ENCODE peak calls at places on chromosome 7, in five cellular contexts. Z, B, U, V and Q are unnamed samples.

GRCh38 chr7:153354071-153354470 is 594.5 kb downstream of the ACTR3B start:
- DNase-seq in Z (no peak), V (no peak), B (no peak), U (no peak), Q (no peak)

GRCh38 chr7:121343302-121343701 is 14.5 kb downstream of the WNT16 start:
- DNase-seq in V (no peak), B (no peak), Z (no peak), U (no peak), Q (no peak)

GRCh38 chr7:44713680-44714335 is 34.8 kb upstream of the ZMIZ2 start:
- DNase-seq in B (no peak), V (no peak), U (no peak), Z (no peak), Q (no peak)

GRCh38 chr7:108603922-108604684 is 34.4 kb downstream of the DNAJB9 start:
- DNase-seq in U (no peak), B (peak), Z (no peak), V (no peak), Q (no peak)

GRCh38 chr7:2038876-2039728 is 193.6 kb downstream of the MAD1L1 start:
- DNase-seq in U (peak), Z (peak), V (no peak), B (peak), Q (no peak)

GRCh38 chr7:117323877-117324699 is 1.2 kb upstream of the WNT2 start:
- DNase-seq in B (peak), V (no peak), U (peak), Z (peak), Q (peak)

GRCh38 chr7:78996013-78996412 is 457.5 kb downstream of the MAGI2 start:
- DNase-seq in Z (no peak), V (no peak), B (no peak), U (no peak), Q (no peak)

GRCh38 chr7:80346704-80347103 is 165.2 kb downstream of the GNAT3 start:
- DNase-seq in V (no peak), B (peak), Z (no peak), U (peak), Q (no peak)

GRCh38 chr7:17031903-17032551 is 150.2 kb upstream of the AGR3 start:
- DNase-seq in B (peak), U (no peak), Z (no peak), V (no peak), Q (no peak)

GRCh38 chr7:127901895-127902703 is 129.1 kb downstream of the LRRC4 start:
- DNase-seq in U (no peak), B (no peak), V (no peak), Z (no peak), Q (no peak)

GRCh38 chr7:28389504-28390385 is 22.6 kb upstream of the CREB5 start:
- DNase-seq in B (peak), U (peak), Z (no peak), V (peak), Q (no peak)

GRCh38 chr7:124856299-124856888 is 73.2 kb downstream of the POT1 start:
- DNase-seq in U (peak), V (peak), Z (no peak), B (peak), Q (no peak)

GRCh38 chr7:108404509-108405435 is 51.5 kb downstream of the NRCAM start:
- DNase-seq in U (no peak), Z (no peak), V (no peak), B (peak), Q (no peak)

GRCh38 chr7:50556247-50556976 is 8.8 kb downstream of the DDC start:
- DNase-seq in B (peak), V (no peak), Z (no peak), U (peak), Q (no peak)

GRCh38 chr7:41189866-41190265 is 513.0 kb downstream of the INHBA start:
- DNase-seq in V (peak), U (peak), Z (no peak), B (peak), Q (no peak)

GRCh38 chr7:2116903-2117680 is 115.7 kb downstream of the MAD1L1 start:
- DNase-seq in Z (no peak), V (no peak), B (no peak), U (peak), Q (no peak)

GRCh38 chr7:25636871-25637283 is 408.6 kb upstream of the NPVF start:
- DNase-seq in B (no peak), Z (no peak), U (peak), V (no peak), Q (no peak)

GRCh38 chr7:46178685-46179084 is 257.6 kb upstream of the IGFBP3 start:
- DNase-seq in Z (no peak), U (no peak), B (peak), V (no peak), Q (no peak)

GRCh38 chr7:73869011-73869785 is 8.2 kb downstream of the TMEM270 start:
- DNase-seq in Z (no peak), B (no peak), V (no peak), U (no peak), Q (no peak)

GRCh38 chr7:66282594-66282935 is 77.4 kb downstream of the TPST1 start:
- DNase-seq in U (no peak), Z (no peak), V (no peak), B (no peak), Q (no peak)

GRCh38 chr7:48109848-48110663 is 21.0 kb downstream of the UPP1 start:
- DNase-seq in B (peak), Z (peak), U (peak), V (no peak), Q (peak)

GRCh38 chr7:876077-876971 is at the start of gene GET4:
- DNase-seq in U (peak), B (peak), Z (peak), V (peak), Q (peak)
- TF ChIP-seq CTCF in U (peak), B (no peak), Z (peak), V (peak), Q (peak)

DNA sequence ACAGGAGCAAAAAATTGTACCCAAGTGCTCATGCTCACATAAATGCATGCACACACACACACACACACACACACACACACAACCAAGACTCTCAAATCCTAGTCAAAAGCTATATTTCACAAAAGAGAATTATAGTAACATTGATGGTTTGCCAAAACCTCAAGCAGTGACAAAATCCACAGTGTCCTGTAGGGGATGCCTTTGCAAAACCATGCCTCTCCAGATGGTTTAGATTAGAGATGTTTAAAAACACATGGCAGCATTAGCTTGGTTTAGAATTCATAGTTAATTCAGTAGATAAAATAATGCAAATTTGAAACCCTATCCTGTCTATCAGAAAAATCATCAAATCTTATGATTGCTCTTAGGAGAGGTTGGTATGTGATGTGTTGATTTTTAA is 232.2 kb downstream of the DYNC1I1 start:
- DNase-seq in U (no peak), Z (no peak), V (peak), B (no peak), Q (no peak)
- TF ChIP-seq CTCF in U (no peak), Z (peak), V (peak), B (no peak), Q (no peak)

DNA sequence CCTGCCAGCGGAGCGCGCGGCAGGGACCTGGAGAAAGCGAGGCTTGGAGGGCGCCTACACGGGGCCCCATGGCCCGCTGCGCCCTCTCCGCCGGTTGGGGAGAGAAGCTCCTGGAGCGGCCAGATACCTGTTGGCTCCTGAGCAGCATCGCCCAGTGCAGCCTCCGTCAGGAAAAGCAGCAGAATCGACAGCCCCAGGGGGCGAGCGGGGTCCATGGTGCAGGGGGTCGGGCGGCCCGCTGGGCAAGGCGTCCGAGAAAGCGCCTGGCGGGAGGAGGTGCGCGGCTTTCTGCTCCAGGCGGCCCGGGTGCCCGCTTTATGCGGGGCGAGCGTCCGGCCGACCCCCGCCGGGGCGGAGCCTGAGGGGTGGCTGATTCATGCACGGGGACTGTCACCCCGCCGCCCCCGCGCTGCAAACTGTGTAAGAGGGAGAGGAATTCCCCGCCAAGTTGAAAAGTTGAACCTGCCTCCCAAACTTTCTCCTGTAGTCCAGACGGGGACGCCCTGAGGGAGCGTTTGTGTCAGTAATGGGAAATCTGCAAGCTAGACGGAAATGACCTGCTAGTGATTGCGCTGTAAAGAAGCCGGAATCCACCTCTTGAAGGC is at the start of gene TFPI2:
- DNase-seq in V (no peak), B (peak), U (peak), Z (peak), Q (peak)
- TF ChIP-seq CTCF in V (peak), B (no peak), U (peak), Z (no peak), Q (no peak)

GRCh38 chr7:3670898-3671297 is 369.8 kb downstream of the SDK1 start:
- DNase-seq in Z (no peak), B (no peak), V (no peak), U (no peak), Q (no peak)

GRCh38 chr7:3678411-3678810 is 377.4 kb downstream of the SDK1 start:
- DNase-seq in U (no peak), V (no peak), Z (no peak), B (no peak), Q (no peak)

GRCh38 chr7:3668743-3669142 is 367.7 kb downstream of the SDK1 start:
- DNase-seq in B (no peak), V (no peak), U (no peak), Z (no peak), Q (no peak)

GRCh38 chr7:3673524-3673923 is 372.5 kb downstream of the SDK1 start:
- DNase-seq in Z (peak), V (no peak), B (peak), U (peak), Q (peak)
- TF ChIP-seq CTCF in Z (peak), V (peak), B (peak), U (peak), Q (peak)

GRCh38 chr7:85289279-85289678 is 102.4 kb upstream of the SEMA3D start:
- DNase-seq in V (no peak), U (no peak), B (no peak), Z (no peak), Q (no peak)
- TF ChIP-seq CTCF in V (no peak), U (no peak), B (no peak), Z (no peak), Q (no peak)

DNA sequence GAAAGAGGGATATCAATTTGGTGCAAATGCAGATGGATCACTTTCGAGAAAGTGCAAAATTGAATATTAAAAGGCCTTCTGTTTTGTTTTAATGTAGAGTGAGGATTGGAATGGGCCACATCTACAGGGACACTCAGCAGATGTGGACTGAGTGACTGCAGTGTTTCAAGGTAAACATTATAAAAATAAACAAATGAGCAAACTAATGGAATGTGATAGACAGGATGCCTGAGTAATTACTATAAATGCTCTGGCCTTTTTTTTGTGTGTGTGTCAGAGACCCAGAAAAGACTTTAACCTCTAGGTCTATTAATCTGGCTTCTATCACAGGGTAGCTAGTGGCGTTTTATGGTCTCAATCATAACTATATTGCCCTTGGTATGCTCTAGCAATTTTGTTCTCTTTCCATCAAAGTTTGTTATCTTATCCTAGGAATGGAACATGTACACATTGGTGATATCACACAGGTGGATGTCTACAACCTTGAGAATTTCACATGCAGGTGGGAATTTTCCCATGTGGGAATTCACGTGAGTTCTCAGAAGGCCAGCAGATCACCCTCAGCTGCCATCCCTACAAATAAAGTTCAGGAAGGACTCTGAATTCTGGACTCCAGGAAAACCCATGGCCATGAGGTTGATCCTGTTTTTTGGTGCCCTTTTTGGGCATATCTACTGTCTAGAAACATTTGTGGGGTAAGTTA is at the start of gene CPA2:
- DNase-seq in Z (no peak), U (no peak), V (no peak), B (no peak), Q (no peak)
- TF ChIP-seq CTCF in Z (no peak), U (no peak), V (no peak), B (no peak), Q (no peak)

DNA sequence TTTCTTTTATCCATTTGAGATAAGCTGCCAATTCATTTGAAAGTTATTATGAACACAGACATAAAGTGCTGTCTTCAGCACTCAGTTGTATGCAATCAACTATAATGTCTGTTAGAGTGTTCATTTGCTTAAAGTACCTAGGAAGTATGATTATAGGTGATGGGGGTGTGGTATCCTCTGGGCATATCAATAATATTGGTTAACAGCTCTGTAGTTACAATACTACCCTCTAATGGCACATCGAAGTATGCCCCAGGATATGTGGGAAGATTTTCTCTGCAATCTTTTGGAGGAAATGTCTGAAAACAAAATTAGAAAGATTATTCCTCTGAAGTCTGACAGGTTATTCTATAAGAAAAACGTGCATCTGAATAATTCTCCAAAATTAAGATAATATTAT is 429.7 kb downstream of the ARL4A start:
- DNase-seq in B (peak), U (peak), Z (no peak), V (no peak), Q (no peak)
- TF ChIP-seq CTCF in B (peak), U (peak), Z (peak), V (peak), Q (peak)

GRCh38 chr7:123492485-123492884 is 41.9 kb downstream of the IQUB start:
- DNase-seq in U (no peak), Z (no peak), V (no peak), B (no peak), Q (no peak)
- TF ChIP-seq CTCF in U (no peak), Z (no peak), V (no peak), B (peak), Q (peak)

GRCh38 chr7:115191506-115191905 is 269.6 kb downstream of the MDFIC start:
- DNase-seq in V (no peak), U (no peak), B (no peak), Z (no peak), Q (no peak)
- TF ChIP-seq CTCF in V (no peak), U (no peak), B (no peak), Z (no peak), Q (no peak)

DNA sequence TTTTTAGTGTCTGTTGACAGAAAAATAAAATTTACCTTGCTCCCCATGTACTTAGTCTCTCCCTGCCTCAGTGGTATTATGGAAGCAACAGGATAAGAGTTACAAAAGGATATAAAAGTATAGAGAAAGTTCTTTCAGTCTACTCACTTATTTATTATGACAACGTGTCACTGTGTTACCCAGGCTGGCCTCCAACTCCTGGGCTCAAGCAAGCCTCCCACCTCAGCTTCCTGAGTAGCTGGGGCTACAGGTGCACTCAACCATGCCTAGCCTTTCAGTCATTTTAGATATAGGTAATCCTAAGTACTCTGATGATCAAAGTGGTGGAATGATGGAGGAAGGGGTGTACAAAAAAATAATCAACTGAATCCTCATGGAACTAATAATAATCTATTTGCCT is 215.2 kb upstream of the MKLN1 start:
- DNase-seq in B (no peak), V (no peak), Z (no peak), U (no peak), Q (no peak)
- TF ChIP-seq CTCF in B (no peak), V (no peak), Z (no peak), U (no peak), Q (no peak)